ENCODE peak calls at places on chromosome 22, in nine cellular contexts. One of them, this sample, is unnamed.

GRCh38 chr22:44702479-44703219 is 645 bp downstream of the PRR5 start:
- DNase-seq in SK-N-SH: peak; percentile 59
- DNase-seq in endodermal cell: peak; percentile 83
- DNase-seq in neural progenitor cell: peak; percentile 82
- DNase-seq in keratinocyte: no peak
- DNase-seq in mesenchymal stem cell: peak; percentile 76
- DNase-seq in mammary epithelial cell: peak; percentile 36
- DNase-seq in HCT116: no peak
- DNase-seq in IMR-90: peak; percentile 54
- DNase-seq in this sample: peak; percentile 85

GRCh38 chr22:25120093-25120561 is 79.5 kb upstream of the CRYBB3 start:
- DNase-seq in mammary epithelial cell: peak; percentile 76
- DNase-seq in neural progenitor cell: peak; percentile 72
- DNase-seq in IMR-90: no peak
- DNase-seq in SK-N-SH: no peak
- DNase-seq in endodermal cell: peak; percentile 55
- DNase-seq in HCT116: peak; percentile 79
- DNase-seq in mesenchymal stem cell: no peak
- DNase-seq in keratinocyte: no peak
- DNase-seq in this sample: no peak

GRCh38 chr22:28297504-28297903 is 378.4 kb upstream of the PITPNB start:
- DNase-seq in keratinocyte: no peak
- DNase-seq in endodermal cell: no peak
- DNase-seq in mesenchymal stem cell: peak; percentile 60
- DNase-seq in IMR-90: peak; percentile 2
- DNase-seq in neural progenitor cell: no peak
- DNase-seq in HCT116: no peak
- DNase-seq in SK-N-SH: no peak
- DNase-seq in mammary epithelial cell: no peak
- DNase-seq in this sample: no peak

GRCh38 chr22:32880061-32880460 is 78.6 kb downstream of the TIMP3 start:
- DNase-seq in keratinocyte: no peak
- DNase-seq in HCT116: no peak
- DNase-seq in mammary epithelial cell: no peak
- DNase-seq in endodermal cell: no peak
- DNase-seq in IMR-90: peak; percentile 63
- DNase-seq in neural progenitor cell: no peak
- DNase-seq in SK-N-SH: no peak
- DNase-seq in mesenchymal stem cell: peak; percentile 49
- DNase-seq in this sample: peak; percentile 39

GRCh38 chr22:33837806-33838205 is 82.5 kb downstream of the LARGE1 start:
- DNase-seq in SK-N-SH: peak; percentile 27
- DNase-seq in HCT116: no peak
- DNase-seq in mesenchymal stem cell: no peak
- DNase-seq in mammary epithelial cell: no peak
- DNase-seq in IMR-90: no peak
- DNase-seq in endodermal cell: no peak
- DNase-seq in neural progenitor cell: no peak
- DNase-seq in keratinocyte: no peak
- DNase-seq in this sample: no peak

GRCh38 chr22:32142600-32142999 is 16.5 kb downstream of the C22orf42 start:
- DNase-seq in endodermal cell: no peak
- DNase-seq in mesenchymal stem cell: no peak
- DNase-seq in mammary epithelial cell: no peak
- DNase-seq in neural progenitor cell: no peak
- DNase-seq in keratinocyte: no peak
- DNase-seq in SK-N-SH: no peak
- DNase-seq in HCT116: no peak
- DNase-seq in IMR-90: no peak
- DNase-seq in this sample: no peak

GRCh38 chr22:29313126-29314071 is 2.1 kb downstream of the RASL10A start:
- DNase-seq in endodermal cell: peak; percentile 93
- DNase-seq in keratinocyte: no peak
- DNase-seq in mammary epithelial cell: no peak
- DNase-seq in mesenchymal stem cell: peak; percentile 10
- DNase-seq in SK-N-SH: peak; percentile 86
- DNase-seq in HCT116: peak; percentile 34
- DNase-seq in IMR-90: no peak
- DNase-seq in neural progenitor cell: peak; percentile 68
- DNase-seq in this sample: no peak

GRCh38 chr22:24772493-24773220 is 1.9 kb downstream of the PIWIL3 start:
- DNase-seq in HCT116: peak; percentile 61
- DNase-seq in mammary epithelial cell: peak; percentile 25
- DNase-seq in endodermal cell: peak; percentile 87
- DNase-seq in neural progenitor cell: peak; percentile 83
- DNase-seq in keratinocyte: no peak
- DNase-seq in mesenchymal stem cell: peak; percentile 74
- DNase-seq in IMR-90: peak; percentile 54
- DNase-seq in SK-N-SH: peak; percentile 70
- DNase-seq in this sample: peak; percentile 36

DNA sequence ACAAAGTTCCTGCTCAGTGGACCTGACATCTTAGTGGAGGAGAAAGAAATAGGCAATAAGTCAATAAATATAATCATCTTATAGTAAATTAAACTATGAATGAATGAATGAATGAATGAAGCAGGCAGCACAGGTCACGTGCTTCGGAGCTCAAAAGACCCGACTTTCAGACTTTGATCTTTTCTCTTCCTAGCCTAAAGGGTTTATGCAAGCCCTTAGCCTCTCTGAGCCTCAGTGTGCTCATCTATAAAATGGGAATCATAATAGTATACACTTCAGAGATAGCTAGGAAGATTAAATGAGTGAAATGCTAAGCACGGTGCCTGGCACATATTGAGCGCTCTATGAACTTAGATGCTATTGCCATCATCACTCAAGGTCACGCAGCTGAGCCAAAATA is 7.5 kb downstream of the PVALB start:
- DNase-seq in neural progenitor cell: no peak
- DNase-seq in endodermal cell: no peak
- DNase-seq in keratinocyte: no peak
- DNase-seq in SK-N-SH: no peak
- DNase-seq in IMR-90: no peak
- DNase-seq in mesenchymal stem cell: no peak
- DNase-seq in mammary epithelial cell: no peak
- DNase-seq in HCT116: no peak
- DNase-seq in this sample: no peak
- H3K4me3 ChIP-seq in neural progenitor cell: no peak overlapping the region
- H3K4me3 ChIP-seq in endodermal cell: no peak overlapping the region
- H3K4me3 ChIP-seq in keratinocyte: no peak overlapping the region
- H3K4me3 ChIP-seq in SK-N-SH: no peak overlapping the region
- H3K4me3 ChIP-seq in IMR-90: no peak overlapping the region
- H3K4me3 ChIP-seq in mesenchymal stem cell: no peak overlapping the region
- H3K4me3 ChIP-seq in mammary epithelial cell: no peak overlapping the region
- H3K4me3 ChIP-seq in HCT116: no peak overlapping the region
- H3K4me3 ChIP-seq in this sample: no peak overlapping the region

DNA sequence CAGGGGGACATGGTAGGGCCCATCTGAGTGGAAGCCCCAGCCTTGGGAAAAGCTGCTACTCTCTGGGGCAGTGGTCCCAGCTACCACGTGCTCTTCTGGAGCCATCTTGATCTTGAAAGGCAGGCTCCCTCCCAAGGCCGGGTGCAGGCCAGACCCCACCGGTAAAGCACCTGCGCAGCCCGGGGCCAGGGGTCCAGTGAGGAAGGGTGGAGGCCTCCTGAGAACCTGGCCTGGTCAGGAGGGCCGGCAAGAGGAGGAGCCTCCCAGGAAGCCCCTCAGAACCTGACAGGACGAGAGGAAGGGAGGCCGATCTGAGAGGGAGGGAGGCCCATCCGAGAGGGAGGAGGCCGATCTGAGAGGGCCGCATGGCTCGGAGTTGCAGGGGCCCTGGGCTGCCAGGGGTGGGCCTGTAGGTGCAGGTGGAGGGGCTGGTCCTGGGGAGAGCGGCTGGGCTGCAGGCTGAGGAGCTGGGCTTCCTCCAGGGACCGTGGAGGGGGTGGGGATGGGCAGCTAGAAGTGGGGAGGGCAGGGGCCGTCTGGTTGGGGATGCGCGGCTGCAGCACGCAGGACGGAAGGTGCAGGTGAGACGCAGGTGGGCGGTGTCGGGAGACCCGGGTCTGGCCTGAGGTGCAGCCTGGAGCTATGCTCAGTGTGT is 529 bp downstream of the GRAMD4 start:
- DNase-seq in neural progenitor cell: peak; percentile 0
- DNase-seq in mesenchymal stem cell: no peak
- DNase-seq in SK-N-SH: no peak
- DNase-seq in mammary epithelial cell: no peak
- DNase-seq in keratinocyte: no peak
- DNase-seq in HCT116: no peak
- DNase-seq in IMR-90: no peak
- DNase-seq in endodermal cell: no peak
- DNase-seq in this sample: no peak
- H3K9ac ChIP-seq in neural progenitor cell: no peak overlapping the region
- H3K9ac ChIP-seq in mesenchymal stem cell: no peak overlapping the region
- H3K9ac ChIP-seq in SK-N-SH: no peak overlapping the region
- H3K9ac ChIP-seq in mammary epithelial cell: no peak overlapping the region
- H3K9ac ChIP-seq in keratinocyte: no peak overlapping the region
- H3K9ac ChIP-seq in HCT116: no peak overlapping the region
- H3K9ac ChIP-seq in IMR-90: no peak overlapping the region
- H3K9ac ChIP-seq in endodermal cell: no peak overlapping the region
- H3K9ac ChIP-seq in this sample: no peak overlapping the region

GRCh38 chr22:38872831-38873248 is 824 bp upstream of the CBX6 start:
- DNase-seq in IMR-90: peak; percentile 32
- DNase-seq in mesenchymal stem cell: peak; percentile 61
- DNase-seq in neural progenitor cell: peak; percentile 75
- DNase-seq in mammary epithelial cell: no peak
- DNase-seq in endodermal cell: peak; percentile 81
- DNase-seq in HCT116: no peak
- DNase-seq in keratinocyte: no peak
- DNase-seq in SK-N-SH: peak; percentile 75
- DNase-seq in this sample: peak; percentile 82

GRCh38 chr22:38872172-38872830 is at the start of gene CBX6:
- DNase-seq in mesenchymal stem cell: peak; percentile 92
- DNase-seq in IMR-90: peak; percentile 90
- DNase-seq in HCT116: peak; percentile 78
- DNase-seq in neural progenitor cell: peak; percentile 99
- DNase-seq in keratinocyte: no peak
- DNase-seq in mammary epithelial cell: peak; percentile 81
- DNase-seq in endodermal cell: peak; percentile 98
- DNase-seq in SK-N-SH: peak; percentile 92
- DNase-seq in this sample: peak; percentile 98

GRCh38 chr22:38871360-38872171 is 450 bp downstream of the CBX6 start:
- DNase-seq in HCT116: no peak
- DNase-seq in mammary epithelial cell: peak; percentile 25
- DNase-seq in SK-N-SH: no peak
- DNase-seq in neural progenitor cell: peak; percentile 46
- DNase-seq in keratinocyte: no peak
- DNase-seq in endodermal cell: peak; percentile 74
- DNase-seq in mesenchymal stem cell: peak; percentile 52
- DNase-seq in IMR-90: no peak
- DNase-seq in this sample: peak; percentile 74

GRCh38 chr22:38874529-38875222 is 2.7 kb upstream of the CBX6 start:
- DNase-seq in keratinocyte: no peak
- DNase-seq in IMR-90: no peak
- DNase-seq in endodermal cell: no peak
- DNase-seq in HCT116: no peak
- DNase-seq in mesenchymal stem cell: no peak
- DNase-seq in mammary epithelial cell: no peak
- DNase-seq in neural progenitor cell: no peak
- DNase-seq in SK-N-SH: no peak
- DNase-seq in this sample: no peak

DNA sequence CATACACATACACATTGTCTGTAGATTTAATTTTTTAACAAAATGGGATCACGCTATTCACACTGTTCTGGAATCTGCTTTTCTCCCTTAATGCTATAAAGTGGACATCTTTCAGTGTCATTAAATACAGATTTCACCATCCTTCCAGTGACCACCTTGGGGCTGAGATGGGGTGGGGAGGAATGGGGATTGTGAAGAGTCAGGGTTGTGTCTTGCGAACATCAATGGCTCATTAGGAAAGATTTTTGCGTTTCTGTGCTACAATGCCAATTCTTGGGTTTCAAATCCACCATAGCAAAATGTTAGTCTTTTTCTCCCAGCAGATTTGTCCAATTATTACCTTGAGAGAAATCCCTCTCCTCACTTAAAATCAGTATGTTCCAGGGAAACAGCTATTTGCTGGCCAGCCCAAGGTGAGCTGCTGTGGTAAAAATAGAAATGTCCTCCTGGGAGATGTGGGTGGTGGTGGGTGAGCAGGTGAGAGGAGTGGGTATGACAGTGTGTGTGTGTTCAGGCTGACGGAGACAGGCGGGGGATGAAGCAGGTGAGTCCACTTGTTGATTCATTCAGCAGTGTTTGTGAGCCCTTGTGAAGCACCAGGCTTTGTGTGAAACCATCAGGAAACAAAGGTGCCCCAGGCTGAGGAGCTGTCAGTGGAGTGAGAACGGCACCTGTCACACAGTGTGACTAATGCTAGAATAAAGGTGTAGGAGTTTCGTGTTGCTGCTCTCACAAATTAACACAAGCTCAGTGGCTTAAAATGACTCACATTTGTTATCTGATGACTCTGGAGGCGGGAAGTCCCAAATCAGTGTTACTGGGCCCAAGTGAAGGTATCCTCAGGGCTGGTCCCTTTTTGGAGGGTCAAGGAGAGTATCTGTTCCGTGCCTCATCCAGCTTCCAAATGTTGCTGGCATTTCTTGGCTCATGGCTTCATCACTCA is 1.7 kb upstream of the CBX6 start:
- DNase-seq in neural progenitor cell: no peak
- DNase-seq in keratinocyte: peak; percentile 59
- DNase-seq in endodermal cell: peak; percentile 62
- DNase-seq in mesenchymal stem cell: no peak
- DNase-seq in IMR-90: no peak
- DNase-seq in SK-N-SH: no peak
- DNase-seq in HCT116: no peak
- DNase-seq in mammary epithelial cell: peak; percentile 94
- DNase-seq in this sample: no peak
- H3K4me3 ChIP-seq in neural progenitor cell: peak overlapping the region; percentile 94
- H3K4me3 ChIP-seq in keratinocyte: no peak overlapping the region
- H3K4me3 ChIP-seq in endodermal cell: peak overlapping the region; percentile 85
- H3K4me3 ChIP-seq in mesenchymal stem cell: no peak overlapping the region
- H3K4me3 ChIP-seq in IMR-90: no peak overlapping the region
- H3K4me3 ChIP-seq in SK-N-SH: no peak overlapping the region
- H3K4me3 ChIP-seq in HCT116: no peak overlapping the region
- H3K4me3 ChIP-seq in mammary epithelial cell: no peak overlapping the region
- H3K4me3 ChIP-seq in this sample: peak overlapping the region; percentile 88

GRCh38 chr22:22955866-22956535 is 68.4 kb downstream of the IGLL5 start:
- DNase-seq in neural progenitor cell: peak; percentile 85
- DNase-seq in mammary epithelial cell: peak; percentile 41
- DNase-seq in mesenchymal stem cell: peak; percentile 47
- DNase-seq in SK-N-SH: peak; percentile 71
- DNase-seq in keratinocyte: peak; percentile 11
- DNase-seq in IMR-90: peak; percentile 61
- DNase-seq in HCT116: peak; percentile 52
- DNase-seq in endodermal cell: peak; percentile 86
- DNase-seq in this sample: peak; percentile 90

GRCh38 chr22:22958621-22959020 is 71.0 kb downstream of the IGLL5 start:
- DNase-seq in neural progenitor cell: no peak
- DNase-seq in IMR-90: no peak
- DNase-seq in SK-N-SH: no peak
- DNase-seq in keratinocyte: no peak
- DNase-seq in mesenchymal stem cell: no peak
- DNase-seq in mammary epithelial cell: no peak
- DNase-seq in endodermal cell: no peak
- DNase-seq in HCT116: no peak
- DNase-seq in this sample: no peak

GRCh38 chr22:22955276-22955798 is 67.7 kb downstream of the IGLL5 start:
- DNase-seq in endodermal cell: no peak
- DNase-seq in mammary epithelial cell: peak; percentile 45
- DNase-seq in mesenchymal stem cell: no peak
- DNase-seq in neural progenitor cell: no peak
- DNase-seq in HCT116: no peak
- DNase-seq in SK-N-SH: no peak
- DNase-seq in keratinocyte: no peak
- DNase-seq in IMR-90: no peak
- DNase-seq in this sample: no peak

GRCh38 chr22:22959147-22959827 is 71.7 kb downstream of the IGLL5 start:
- DNase-seq in HCT116: peak; percentile 80
- DNase-seq in SK-N-SH: peak; percentile 73
- DNase-seq in IMR-90: peak; percentile 66
- DNase-seq in mesenchymal stem cell: peak; percentile 31
- DNase-seq in neural progenitor cell: peak; percentile 89
- DNase-seq in mammary epithelial cell: peak; percentile 48
- DNase-seq in keratinocyte: no peak
- DNase-seq in endodermal cell: peak; percentile 92
- DNase-seq in this sample: peak; percentile 92

DNA sequence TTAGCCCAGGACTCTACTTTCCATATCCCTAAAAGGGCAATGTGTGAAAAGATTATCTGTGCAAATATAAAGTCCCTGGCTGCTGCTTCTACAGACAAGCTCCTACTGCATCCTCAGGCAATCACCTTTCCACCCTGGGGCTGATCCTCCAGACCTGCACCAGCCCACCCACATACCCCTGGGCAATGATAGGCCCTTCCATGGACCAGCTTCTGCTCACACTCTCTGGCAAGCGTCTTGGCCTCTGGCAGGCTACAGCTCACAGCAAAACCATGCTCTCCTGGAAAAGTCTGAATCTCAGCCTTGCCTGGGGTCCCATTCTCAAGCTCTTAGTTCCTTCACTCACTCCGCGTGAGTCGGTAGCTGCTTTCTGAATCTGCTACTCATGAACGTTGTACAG is 69.5 kb downstream of the IGLL5 start:
- DNase-seq in keratinocyte: no peak
- DNase-seq in HCT116: no peak
- DNase-seq in neural progenitor cell: no peak
- DNase-seq in mammary epithelial cell: no peak
- DNase-seq in mesenchymal stem cell: no peak
- DNase-seq in SK-N-SH: no peak
- DNase-seq in IMR-90: no peak
- DNase-seq in endodermal cell: no peak
- DNase-seq in this sample: no peak
- H3K9ac ChIP-seq in keratinocyte: no peak overlapping the region
- H3K9ac ChIP-seq in HCT116: no peak overlapping the region
- H3K9ac ChIP-seq in neural progenitor cell: no peak overlapping the region
- H3K9ac ChIP-seq in mammary epithelial cell: no peak overlapping the region
- H3K9ac ChIP-seq in mesenchymal stem cell: no peak overlapping the region
- H3K9ac ChIP-seq in SK-N-SH: no peak overlapping the region
- H3K9ac ChIP-seq in IMR-90: no peak overlapping the region
- H3K9ac ChIP-seq in endodermal cell: no peak overlapping the region
- H3K9ac ChIP-seq in this sample: no peak overlapping the region

This sample was measured in adipocyte.